ENCODE peak calls at places on chromosomes 4 and X, in six cellular contexts. H, L, G, Q, Z and A are unnamed samples.

GRCh38 chrX:118884552-118885138 is 61.0 kb downstream of the ZCCHC12 start:
- DNase-seq in H (no peak), L (no peak), G (no peak), Q (peak; percentile 91), Z (no peak), A (no peak)

GRCh38 chrX:72465882-72466281 is 106.8 kb downstream of the HDAC8 start:
- DNase-seq in H (no peak), L (no peak), G (no peak), Q (no peak), Z (no peak), A (no peak)

GRCh38 chrX:57528670-57529255 is 63.0 kb upstream of the ZXDB start:
- DNase-seq in H (no peak), L (no peak), G (peak; percentile 0), Q (peak; percentile 56), Z (peak; percentile 23), A (peak; percentile 42)

GRCh38 chrX:21735753-21736127 is 22.2 kb downstream of the SMPX start:
- DNase-seq in H (no peak), L (peak; percentile 34), G (no peak), Q (no peak), Z (no peak), A (no peak)

GRCh38 chr4:2441393-2442174 is 22.8 kb downstream of the CFAP99 start:
- DNase-seq in H (peak; percentile 73), L (peak; percentile 66), G (peak; percentile 70), Q (peak; percentile 70), Z (peak; percentile 70), A (peak; percentile 68)

GRCh38 chr4:61336911-61337310 is 136.8 kb downstream of the ADGRL3 start:
- DNase-seq in H (no peak), L (no peak), G (no peak), Q (no peak), Z (peak; percentile 66), A (no peak)

GRCh38 chrX:140360284-140360683 is 144.6 kb downstream of the SOX3 start:
- DNase-seq in H (no peak), L (no peak), G (no peak), Q (no peak), Z (no peak), A (peak; percentile 39)

GRCh38 chr4:70765368-70765767 is 43.6 kb downstream of the RUFY3 start:
- DNase-seq in H (no peak), L (no peak), G (no peak), Q (no peak), Z (no peak), A (no peak)

GRCh38 chr4:144645621-144646522 is at the start of gene HHIP:
- DNase-seq in H (no peak), L (peak; percentile 36), G (peak; percentile 83), Q (peak; percentile 22), Z (peak; percentile 15), A (peak; percentile 18)

GRCh38 chr4:46933686-46934085 is 24.6 kb upstream of the COX7B2 start:
- DNase-seq in H (no peak), L (no peak), G (no peak), Q (peak; percentile 12), Z (no peak), A (no peak)

GRCh38 chr4:8347660-8348059 is 78.1 kb downstream of the HTRA3 start:
- DNase-seq in H (no peak), L (no peak), G (no peak), Q (no peak), Z (no peak), A (no peak)

GRCh38 chr4:1559896-1560650 is 124.0 kb downstream of the FAM53A start:
- DNase-seq in H (no peak), L (no peak), G (peak; percentile 95), Q (no peak), Z (no peak), A (no peak)

GRCh38 chr4:87073187-87073569 is 138.4 kb downstream of the AFF1 start:
- DNase-seq in H (no peak), L (no peak), G (no peak), Q (no peak), Z (no peak), A (no peak)

GRCh38 chr4:8699479-8700145 is 107.0 kb downstream of the CPZ start:
- DNase-seq in H (no peak), L (no peak), G (no peak), Q (no peak), Z (no peak), A (no peak)

GRCh38 chr4:10622728-10623127 is 61.8 kb downstream of the CLNK start:
- DNase-seq in H (no peak), L (no peak), G (peak; percentile 37), Q (no peak), Z (no peak), A (peak; percentile 20)
- TF ChIP-seq CTCF in H (no peak), L (peak; percentile 45), G (peak; percentile 66), Q (peak; percentile 37), Z (no peak), A (no peak)

GRCh38 chr4:81572398-81572797 is 100.7 kb upstream of the RASGEF1B start:
- DNase-seq in H (no peak), L (no peak), G (no peak), Q (no peak), Z (no peak), A (no peak)

GRCh38 chr4:81565137-81565870 is 93.6 kb upstream of the RASGEF1B start:
- DNase-seq in H (no peak), L (peak; percentile 35), G (peak; percentile 47), Q (peak; percentile 23), Z (peak; percentile 48), A (peak; percentile 27)

GRCh38 chr4:81573817-81574216 is 102.1 kb upstream of the RASGEF1B start:
- DNase-seq in H (no peak), L (no peak), G (no peak), Q (no peak), Z (no peak), A (no peak)

GRCh38 chr4:81566076-81566663 is 94.5 kb upstream of the RASGEF1B start:
- DNase-seq in H (no peak), L (peak; percentile 7), G (peak; percentile 28), Q (no peak), Z (no peak), A (no peak)

GRCh38 chr4:81571105-81571504 is 99.4 kb upstream of the RASGEF1B start:
- DNase-seq in H (no peak), L (no peak), G (no peak), Q (no peak), Z (no peak), A (no peak)
- TF ChIP-seq CTCF in H (no peak), L (no peak), G (no peak), Q (no peak), Z (no peak), A (no peak)

DNA sequence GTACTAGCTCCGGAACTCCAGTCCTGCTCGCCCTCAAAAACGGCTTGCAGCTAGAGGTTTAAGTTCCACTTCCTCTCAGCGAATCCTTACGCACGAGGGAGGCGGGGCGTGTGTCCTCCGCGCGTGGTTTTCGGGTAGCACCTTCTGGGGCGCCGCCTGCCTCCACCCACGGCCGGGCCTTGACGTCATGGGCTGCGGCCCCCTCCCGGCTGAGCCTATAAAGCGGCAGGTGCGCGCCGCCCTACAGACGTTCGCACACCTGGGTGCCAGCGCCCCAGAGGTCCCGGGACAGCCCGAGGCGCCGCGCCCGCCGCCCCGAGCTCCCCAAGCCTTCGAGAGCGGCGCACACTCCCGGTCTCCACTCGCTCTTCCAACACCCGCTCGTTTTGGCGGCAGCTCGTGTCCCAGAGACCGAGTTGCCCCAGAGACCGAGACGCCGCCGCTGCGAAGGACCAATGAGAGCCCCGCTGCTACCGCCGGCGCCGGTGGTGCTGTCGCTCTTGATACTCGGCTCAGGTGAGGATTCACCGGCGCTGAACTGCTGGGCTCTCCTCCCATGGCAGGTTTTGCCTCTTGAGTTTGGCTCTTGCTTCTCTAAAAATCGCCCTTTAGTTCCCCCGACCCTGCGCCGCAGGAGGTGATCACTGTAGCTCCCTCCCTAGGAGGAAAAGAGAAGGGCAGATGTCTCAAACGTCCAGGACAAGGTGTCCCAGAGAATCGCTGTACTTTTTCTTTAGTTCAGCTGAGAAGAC is at the start of gene AREG:
- DNase-seq in H (peak; percentile 87), L (peak; percentile 79), G (peak; percentile 96), Q (peak; percentile 68), Z (peak; percentile 89), A (peak; percentile 90)
- TF ChIP-seq CTCF in H (peak; percentile 64), L (peak; percentile 82), G (peak; percentile 78), Q (peak; percentile 56), Z (peak; percentile 28), A (peak; percentile 44)

GRCh38 chr4:76256032-76256431 is 4.5 kb downstream of the FAM47E start:
- DNase-seq in H (no peak), L (no peak), G (no peak), Q (no peak), Z (no peak), A (no peak)

GRCh38 chr4:76253511-76253910 is 2.0 kb downstream of the FAM47E start:
- DNase-seq in H (no peak), L (no peak), G (no peak), Q (no peak), Z (no peak), A (no peak)

GRCh38 chr4:76252271-76252653 is 741 bp downstream of the FAM47E start:
- DNase-seq in H (no peak), L (no peak), G (no peak), Q (no peak), Z (no peak), A (no peak)

GRCh38 chr4:76250962-76251361 is 559 bp upstream of the FAM47E start:
- DNase-seq in H (no peak), L (no peak), G (no peak), Q (no peak), Z (no peak), A (no peak)

GRCh38 chr4:76251448-76252270 is at the start of gene FAM47E:
- DNase-seq in H (peak; percentile 19), L (peak; percentile 8), G (peak; percentile 23), Q (peak; percentile 61), Z (peak; percentile 80), A (peak; percentile 45)
- TF ChIP-seq CTCF in H (no peak), L (no peak), G (peak; percentile 16), Q (peak; percentile 56), Z (peak; percentile 41), A (peak; percentile 47)

GRCh38 chr4:100421356-100421978 is 96.4 kb downstream of the EMCN start:
- DNase-seq in H (no peak), L (peak; percentile 67), G (peak; percentile 70), Q (peak; percentile 43), Z (no peak), A (peak; percentile 58)
- TF ChIP-seq CTCF in H (peak; percentile 36), L (peak; percentile 64), G (peak; percentile 68), Q (peak; percentile 71), Z (no peak), A (peak; percentile 69)

GRCh38 chr4:73308286-73308685 is 49.7 kb upstream of the ANKRD17 start:
- DNase-seq in H (no peak), L (peak; percentile 59), G (peak; percentile 76), Q (peak; percentile 53), Z (no peak), A (peak; percentile 10)
- TF ChIP-seq CTCF in H (no peak), L (peak; percentile 61), G (peak; percentile 67), Q (peak; percentile 60), Z (no peak), A (peak; percentile 22)

DNA sequence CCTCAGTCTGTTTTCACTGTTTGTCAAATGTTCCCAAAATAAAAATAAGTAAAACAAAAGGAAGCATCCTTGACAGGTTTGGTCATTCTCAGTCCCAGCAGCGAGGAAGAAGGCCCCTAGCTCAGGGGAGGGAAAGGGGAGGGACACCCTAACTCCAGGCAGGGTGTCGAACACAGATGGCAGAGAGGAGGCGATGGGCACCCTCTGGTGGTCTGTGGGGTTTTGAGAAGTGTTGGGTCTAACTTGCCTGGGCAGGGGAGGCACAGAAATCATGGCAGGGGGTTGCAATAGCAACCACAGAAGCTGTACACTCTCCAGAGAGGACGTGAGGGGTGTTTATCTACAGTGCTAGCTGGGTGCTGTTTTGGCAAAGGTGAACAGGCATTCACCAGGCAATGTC is 229.8 kb upstream of the SFRP2 start:
- DNase-seq in H (no peak), L (no peak), G (peak; percentile 8), Q (no peak), Z (peak; percentile 27), A (peak; percentile 9)
- TF ChIP-seq CTCF in H (no peak), L (peak; percentile 14), G (peak; percentile 39), Q (no peak), Z (no peak), A (no peak)